ENCODE peak calls at places on chromosomes 13 and 19, in seven cellular contexts. C, F, L, D, P, Y and J are unnamed samples.

GRCh38 chr13:34349091-34349722 is 531.3 kb downstream of the RFC3 start:
- DNase-seq in C (no peak), F (no peak), L (no peak), D (no peak), P (peak; percentile 85), Y (no peak), J (no peak)

GRCh38 chr19:1084024-1084868 is 10.9 kb downstream of the POLR2E start:
- DNase-seq in C (no peak), F (no peak), L (no peak), D (no peak), P (no peak), Y (peak; percentile 11), J (no peak)

GRCh38 chr19:46480409-46480808 is 9.0 kb upstream of the PNMA8A start:
- DNase-seq in C (no peak), F (no peak), L (peak; percentile 47), D (no peak), P (no peak), Y (no peak), J (no peak)

GRCh38 chr13:41609828-41610227 is 152.5 kb downstream of the RGCC start:
- DNase-seq in C (no peak), F (no peak), L (no peak), D (no peak), P (no peak), Y (no peak), J (no peak)

GRCh38 chr13:23899555-23899954 is 2.3 kb upstream of the C1QTNF9B start:
- DNase-seq in C (no peak), F (no peak), L (no peak), D (no peak), P (peak; percentile 27), Y (no peak), J (peak; percentile 32)

GRCh38 chr19:44648536-44649370 is 5.0 kb downstream of the PVR start:
- DNase-seq in C (no peak), F (no peak), L (no peak), D (no peak), P (peak; percentile 77), Y (no peak), J (no peak)

GRCh38 chr13:21344662-21345176 is 114.4 kb downstream of the ZDHHC20 start:
- DNase-seq in C (no peak), F (no peak), L (no peak), D (no peak), P (no peak), Y (peak; percentile 18), J (peak; percentile 40)

GRCh38 chr13:67048793-67049150 is 181.4 kb downstream of the PCDH9 start:
- DNase-seq in C (no peak), F (no peak), L (no peak), D (no peak), P (no peak), Y (no peak), J (no peak)

GRCh38 chr19:16418597-16418962 is 53.2 kb downstream of the EPS15L1 start:
- DNase-seq in C (no peak), F (no peak), L (no peak), D (no peak), P (no peak), Y (no peak), J (no peak)

GRCh38 chr19:23070353-23070781 is 46.5 kb upstream of the ZNF730 start:
- DNase-seq in C (no peak), F (no peak), L (no peak), D (no peak), P (peak; percentile 11), Y (no peak), J (peak; percentile 35)

GRCh38 chr13:23570099-23570926 is at the start of gene TNFRSF19:
- DNase-seq in C (no peak), F (no peak), L (peak; percentile 43), D (no peak), P (peak; percentile 38), Y (no peak), J (no peak)

GRCh38 chr13:36282818-36283432 is 14.7 kb downstream of the CCDC169 start:
- DNase-seq in C (no peak), F (no peak), L (no peak), D (no peak), P (peak; percentile 24), Y (no peak), J (peak; percentile 18)

GRCh38 chr13:40206241-40207109 is 460.0 kb downstream of the FOXO1 start:
- DNase-seq in C (no peak), F (no peak), L (no peak), D (no peak), P (peak; percentile 98), Y (no peak), J (no peak)

GRCh38 chr19:2858864-2859263 is 8.3 kb upstream of the ZNF556 start:
- DNase-seq in C (no peak), F (no peak), L (no peak), D (no peak), P (no peak), Y (no peak), J (no peak)

GRCh38 chr13:73288596-73288995 is 229.8 kb downstream of the KLF5 start:
- DNase-seq in C (no peak), F (no peak), L (no peak), D (no peak), P (no peak), Y (no peak), J (no peak)

GRCh38 chr19:30784850-30785459 is 412.8 kb downstream of the ZNF536 start:
- DNase-seq in C (no peak), F (no peak), L (no peak), D (no peak), P (peak; percentile 6), Y (peak; percentile 26), J (peak; percentile 38)

GRCh38 chr13:110358381-110358780 is 51.3 kb downstream of the COL4A2 start:
- DNase-seq in C (no peak), F (no peak), L (no peak), D (no peak), P (no peak), Y (no peak), J (no peak)

GRCh38 chr13:74891610-74892009 is 590.4 kb downstream of the TBC1D4 start:
- DNase-seq in C (no peak), F (peak; percentile 46), L (no peak), D (no peak), P (peak; percentile 65), Y (no peak), J (no peak)

DNA sequence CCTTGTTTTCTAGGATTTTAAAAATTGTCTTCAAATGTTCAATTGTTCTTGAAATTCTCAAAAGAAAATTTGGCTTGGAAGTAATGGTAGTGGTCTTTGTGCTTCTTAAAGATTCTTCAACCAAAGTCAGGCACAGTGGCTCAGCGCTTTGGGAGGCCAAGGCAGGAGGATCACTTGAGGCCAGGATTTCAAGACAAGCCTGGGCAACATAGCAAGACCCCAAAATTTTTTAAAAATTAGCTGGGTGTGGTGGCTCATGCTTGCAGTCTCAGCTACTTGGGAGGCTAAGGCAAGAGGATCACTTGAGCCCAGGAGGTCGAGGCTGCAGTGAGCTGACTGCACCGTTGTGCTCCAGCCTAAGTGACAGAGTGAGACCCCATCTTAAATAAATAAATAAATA is 153.5 kb upstream of the ZNF507 start:
- DNase-seq in C (no peak), F (no peak), L (no peak), D (no peak), P (no peak), Y (no peak), J (no peak)
- TF ChIP-seq CTCF in C (no peak), F (no peak), L (no peak), D (no peak), P (no peak), Y (no peak), J (no peak)

GRCh38 chr13:59890064-59890463 is 273.7 kb downstream of the DIAPH3 start:
- DNase-seq in C (no peak), F (no peak), L (no peak), D (no peak), P (no peak), Y (no peak), J (no peak)
- TF ChIP-seq CTCF in C (no peak), F (no peak), L (no peak), D (no peak), P (no peak), Y (no peak), J (no peak)

DNA sequence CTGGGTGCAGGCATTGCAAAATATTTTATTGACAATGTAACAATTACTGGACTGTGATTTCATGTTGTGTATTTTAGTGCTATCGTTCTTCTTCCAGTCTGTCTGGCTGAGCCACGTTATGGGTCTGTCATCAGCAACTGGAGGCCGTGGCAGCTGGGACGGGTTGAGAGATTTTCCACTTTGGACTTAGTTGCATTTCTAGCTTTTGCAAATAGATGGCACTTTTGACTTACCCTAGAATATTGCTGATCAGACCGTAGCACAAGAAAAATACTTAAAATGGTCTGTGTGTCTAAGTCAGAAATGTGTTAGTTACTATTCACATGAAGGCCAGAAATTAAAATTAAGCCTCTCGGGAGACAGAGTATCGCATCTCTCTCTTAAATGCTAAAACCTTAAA is 211.1 kb downstream of the TEX29 start:
- DNase-seq in C (no peak), F (no peak), L (no peak), D (no peak), P (no peak), Y (no peak), J (no peak)
- TF ChIP-seq CTCF in C (no peak), F (peak; percentile 50), L (no peak), D (no peak), P (no peak), Y (no peak), J (no peak)

GRCh38 chr13:80962855-80963254 is 621.9 kb upstream of the SPRY2 start:
- DNase-seq in C (no peak), F (no peak), L (no peak), D (no peak), P (no peak), Y (no peak), J (no peak)
- TF ChIP-seq CTCF in C (no peak), F (no peak), L (no peak), D (no peak), P (no peak), Y (no peak), J (no peak)

GRCh38 chr19:42370068-42370520 is 20.0 kb downstream of the CNFN start:
- DNase-seq in C (no peak), F (no peak), L (no peak), D (no peak), P (no peak), Y (no peak), J (no peak)
- TF ChIP-seq CTCF in C (no peak), F (no peak), L (no peak), D (no peak), P (no peak), Y (no peak), J (no peak)